ENCODE peak calls at places on chromosome X, in ten cellular contexts. Z, R, V, J, N, X, Y, O, K and A are unnamed samples.

GRCh38 chrX:9942086-9942485 is 25.1 kb upstream of the CLDN34 start:
- DNase-seq in K (no peak), R (no peak), Y (peak), Z (no peak), V (no peak), J (no peak), O (peak), N (peak), X (no peak), A (peak)

GRCh38 chrX:7156879-7157278 is 8.9 kb upstream of the PUDP start:
- DNase-seq in J (no peak), K (no peak), Y (no peak), R (no peak), X (no peak), Z (no peak), O (no peak), V (no peak), N (no peak), A (no peak)

GRCh38 chrX:21744721-21745120 is 13.2 kb downstream of the SMPX start:
- DNase-seq in J (no peak), O (peak), K (no peak), R (no peak), Z (no peak), X (no peak), V (no peak), Y (no peak), N (no peak), A (no peak)

GRCh38 chrX:153873282-153874090 is 12.5 kb downstream of the L1CAM start:
- DNase-seq in J (no peak), N (no peak), K (no peak), X (no peak), O (no peak), R (no peak), Z (no peak), V (no peak), Y (no peak), A (no peak)

GRCh38 chrX:6225307-6226052 is 3.2 kb downstream of the NLGN4X start:
- DNase-seq in X (no peak), Z (no peak), O (no peak), K (no peak), J (no peak), Y (no peak), R (no peak), N (no peak), V (no peak), A (no peak)

GRCh38 chrX:54386314-54386713 is 28.5 kb upstream of the WNK3 start:
- DNase-seq in R (no peak), O (peak), Y (no peak), K (no peak), X (no peak), Z (peak), N (no peak), V (no peak), J (no peak), A (no peak)

GRCh38 chrX:18410038-18410437 is 15.4 kb upstream of the CDKL5 start:
- DNase-seq in J (no peak), X (peak), O (peak), Z (peak), R (no peak), V (no peak), N (no peak), K (no peak), Y (peak), A (no peak)

GRCh38 chrX:151543706-151544105 is 19.8 kb upstream of the PASD1 start:
- DNase-seq in N (no peak), K (no peak), V (no peak), Y (peak), X (no peak), O (peak), J (no peak), R (no peak), Z (peak), A (no peak)

GRCh38 chrX:131366387-131366786 is 77.3 kb upstream of the IGSF1 start:
- DNase-seq in N (no peak), Y (no peak), V (no peak), Z (no peak), X (no peak), K (no peak), J (no peak), O (no peak), R (no peak), A (no peak)

GRCh38 chrX:72634321-72634720 is 61.7 kb upstream of the HDAC8 start:
- DNase-seq in N (no peak), Z (no peak), R (no peak), K (no peak), Y (no peak), V (no peak), J (peak), O (peak), X (no peak), A (no peak)

GRCh38 chrX:13756381-13756780 is 21.8 kb downstream of the OFD1 start:
- DNase-seq in R (no peak), X (no peak), N (no peak), V (no peak), O (no peak), J (no peak), Y (no peak), Z (no peak), K (no peak), A (no peak)

GRCh38 chrX:150842198-150842553 is 56.3 kb downstream of the CD99L2 start:
- DNase-seq in J (no peak), X (no peak), K (no peak), O (no peak), R (no peak), N (no peak), Z (no peak), Y (no peak), V (no peak), A (no peak)

GRCh38 chrX:39848900-39849299 is 248.9 kb downstream of the BCOR start:
- DNase-seq in Z (peak), O (peak), J (peak), X (peak), N (no peak), Y (no peak), R (no peak), K (no peak), V (no peak), A (no peak)